ENCODE peak calls at places on chromosomes 3 and 15, in six cellular contexts. Q is ELR; R is GM10248; K is stimulated activated CD4-positive, alpha-beta T cell treated with anti-CD3 and anti-CD28 coated beads, Interleukin-12 subunit alpha, Interleukin-12 subunit beta, amount 100 ng/mL, for 4 hours; V is NCI-H1105; E is CD4-positive, alpha-beta T cell. W is an unnamed sample.

GRCh38 chr3:52367891-52368880 is 52.1 kb downstream of the DNAH1 start:
- DNase-seq in Q (no peak), K (no peak), R (no peak), V (no peak), E (no peak), W (no peak)

GRCh38 chr3:76367281-76367680 is 581.9 kb upstream of the ZNF717 start:
- DNase-seq in K (no peak), E (no peak), Q (peak; percentile 73), V (no peak), R (no peak), W (no peak)

GRCh38 chr15:92391640-92392039 is 2.0 kb upstream of the ST8SIA2 start:
- DNase-seq in V (no peak), Q (no peak), E (no peak), K (no peak), R (peak; percentile 26), W (no peak)

GRCh38 chr15:68412218-68412617 is 19.7 kb downstream of the ITGA11 start:
- DNase-seq in E (no peak), R (no peak), V (no peak), Q (no peak), K (no peak), W (no peak)

GRCh38 chr3:89173546-89173945 is 66.1 kb downstream of the EPHA3 start:
- DNase-seq in V (no peak), E (no peak), K (no peak), Q (no peak), R (no peak), W (no peak)

GRCh38 chr3:42804831-42805821 is 836 bp upstream of the HIGD1A start:
- DNase-seq in Q (peak; percentile 7), E (no peak), K (no peak), R (no peak), V (no peak), W (no peak)

GRCh38 chr3:32606277-32606676 is 35.6 kb upstream of the DYNC1LI1 start:
- DNase-seq in V (no peak), K (no peak), Q (no peak), E (no peak), R (no peak), W (no peak)

GRCh38 chr15:90386221-90386620 is 1.8 kb upstream of the IQGAP1 start:
- DNase-seq in E (no peak), K (no peak), Q (no peak), V (no peak), R (no peak), W (no peak)

GRCh38 chr3:153130312-153130977 is 31.6 kb upstream of the RAP2B start:
- DNase-seq in V (no peak), K (no peak), R (peak; percentile 50), E (no peak), Q (peak; percentile 86), W (no peak)

GRCh38 chr3:71998995-71999673 is 214.2 kb upstream of the PROK2 start:
- DNase-seq in E (no peak), R (no peak), K (no peak), V (no peak), Q (peak; percentile 92), W (no peak)

GRCh38 chr3:136151219-136151618 is 44.9 kb downstream of the MSL2 start:
- DNase-seq in R (no peak), E (no peak), K (no peak), V (no peak), Q (no peak), W (no peak)

GRCh38 chr15:56984681-56985515 is 66.5 kb downstream of the TCF12 start:
- DNase-seq in V (no peak), R (no peak), Q (peak; percentile 66), K (no peak), E (no peak), W (no peak)

GRCh38 chr3:134362221-134362620 is 12.0 kb downstream of the AMOTL2 start:
- DNase-seq in R (no peak), V (no peak), Q (no peak), E (no peak), K (no peak), W (no peak)

GRCh38 chr3:158379517-158379916 is 191.5 kb upstream of the MLF1 start:
- DNase-seq in K (no peak), Q (no peak), R (no peak), E (no peak), V (no peak), W (no peak)

GRCh38 chr3:51544011-51544775 is 5.7 kb downstream of the RAD54L2 start:
- DNase-seq in R (no peak), K (no peak), Q (no peak), V (no peak), E (no peak), W (no peak)

GRCh38 chr3:114624047-114624445 is 330.2 kb downstream of the TIGIT start:
- DNase-seq in Q (peak; percentile 67), K (no peak), V (no peak), E (no peak), R (no peak), W (no peak)

GRCh38 chr3:22089284-22089683 is 338.3 kb upstream of the ZNF385D start:
- DNase-seq in R (peak; percentile 18), Q (peak; percentile 4), V (peak; percentile 15), K (no peak), E (no peak), W (peak; percentile 40)

GRCh38 chr15:70596354-70597055 is 166.9 kb downstream of the UACA start:
- DNase-seq in Q (peak; percentile 93), E (no peak), R (no peak), K (no peak), V (no peak), W (no peak)

GRCh38 chr3:2948882-2949281 is 161.3 kb downstream of the IL5RA start:
- DNase-seq in E (no peak), R (no peak), Q (no peak), V (no peak), K (no peak), W (no peak)

GRCh38 chr3:136818191-136818850 is 605 bp upstream of the SLC35G2 start:
- DNase-seq in V (no peak), E (no peak), R (peak; percentile 54), Q (peak; percentile 97), K (peak; percentile 13), W (peak; percentile 80)

GRCh38 chr3:54515439-54516213 is 393.3 kb downstream of the CACNA2D3 start:
- DNase-seq in E (no peak), Q (no peak), K (no peak), R (no peak), V (no peak), W (no peak)

GRCh38 chr3:142004025-142004424 is 127.6 kb downstream of the ATP1B3 start:
- DNase-seq in E (no peak), V (no peak), Q (no peak), K (no peak), R (no peak), W (no peak)

GRCh38 chr3:124491098-124491497 is 239.2 kb upstream of the UMPS start:
- DNase-seq in V (no peak), E (no peak), R (no peak), Q (no peak), K (no peak), W (no peak)

GRCh38 chr3:155704771-155705559 is 39.9 kb downstream of the PLCH1 start:
- DNase-seq in Q (no peak), K (no peak), V (no peak), R (no peak), E (no peak), W (no peak)

GRCh38 chr3:182565916-182566524 is 227.3 kb upstream of the ATP11B start:
- DNase-seq in V (no peak), K (no peak), Q (no peak), E (no peak), R (no peak), W (no peak)

GRCh38 chr15:42184313-42184712 is 23.8 kb downstream of the VPS39 start:
- DNase-seq in K (no peak), R (peak; percentile 31), V (no peak), Q (no peak), E (no peak), W (no peak)

GRCh38 chr3:69563968-69564367 is 175.3 kb upstream of the MITF start:
- DNase-seq in V (no peak), R (no peak), Q (no peak), E (no peak), K (no peak), W (no peak)

GRCh38 chr15:78205856-78206255 is 28.5 kb downstream of the ACSBG1 start:
- DNase-seq in E (no peak), K (no peak), R (no peak), V (no peak), Q (no peak), W (no peak)

GRCh38 chr3:119628816-119629445 is 31.2 kb downstream of the PLA1A start:
- DNase-seq in R (no peak), Q (no peak), E (no peak), K (no peak), V (no peak), W (no peak)

GRCh38 chr3:62562017-62562416 is 188.7 kb upstream of the FEZF2 start:
- DNase-seq in K (no peak), V (no peak), R (no peak), E (no peak), Q (peak; percentile 69), W (no peak)

GRCh38 chr3:123098411-123099330 is 31.8 kb downstream of the PDIA5 start:
- DNase-seq in V (no peak), Q (no peak), K (no peak), E (no peak), R (no peak), W (no peak)

GRCh38 chr3:37026851-37027250 is 33.5 kb downstream of the MLH1 start:
- DNase-seq in E (no peak), Q (no peak), V (no peak), K (no peak), R (no peak), W (no peak)

GRCh38 chr3:171317133-171317532 is 143.1 kb downstream of the TNIK start:
- DNase-seq in V (peak; percentile 4), R (no peak), Q (no peak), E (no peak), K (no peak), W (no peak)

GRCh38 chr15:25052191-25052999 is 97.6 kb downstream of the SNRPN start:
- DNase-seq in V (no peak), R (no peak), K (no peak), E (no peak), Q (no peak), W (no peak)

GRCh38 chr15:85974348-85974705 is 105.3 kb upstream of the AGBL1 start:
- DNase-seq in K (no peak), V (no peak), Q (peak; percentile 9), R (no peak), E (no peak), W (no peak)

GRCh38 chr3:54564374-54564925 is 363.4 kb downstream of the LRTM1 start:
- DNase-seq in K (no peak), E (no peak), R (no peak), Q (no peak), V (no peak), W (no peak)

W was measured in NCI-H774.